ENCODE peak calls at places on chromosomes 3 and 15, in ten cellular contexts. W, Z, X, O, I, C, A, D, H and K are unnamed samples.
A peak's percentile ranks its signal among the peaks of the same experiment; 100 is the strongest.

GRCh38 chr3:113005622-113006021 is 14.8 kb downstream of the GTPBP8 start:
- DNase-seq in O (no peak), W (no peak), H (no peak), I (no peak), X (no peak), A (no peak), Z (no peak), D (no peak), C (no peak), K (no peak)

GRCh38 chr3:195251336-195252065 is 19.5 kb downstream of the XXYLT1 start:
- DNase-seq in D (no peak), W (no peak), H (no peak), A (no peak), X (no peak), O (peak; percentile 2), C (no peak), I (no peak), Z (no peak), K (no peak)

GRCh38 chr3:10428393-10429091 is 76.8 kb downstream of the ATP2B2 start:
- DNase-seq in I (no peak), W (no peak), C (peak; percentile 22), O (no peak), A (no peak), Z (no peak), D (no peak), X (no peak), H (no peak), K (no peak)

GRCh38 chr15:59189224-59189623 is 17.4 kb upstream of the LDHAL6B start:
- DNase-seq in X (no peak), O (no peak), I (no peak), H (no peak), D (no peak), A (no peak), W (no peak), C (no peak), Z (no peak), K (no peak)

GRCh38 chr15:23616536-23616935 is 31.1 kb downstream of the MAGEL2 start:
- DNase-seq in X (no peak), I (no peak), D (no peak), H (no peak), Z (no peak), C (no peak), O (no peak), W (no peak), A (no peak), K (no peak)

GRCh38 chr3:42489937-42490227 is 12.6 kb upstream of the VIPR1 start:
- DNase-seq in Z (no peak), H (no peak), O (no peak), W (no peak), I (no peak), X (no peak), D (no peak), C (no peak), A (no peak), K (no peak)

GRCh38 chr3:65473746-65474145 is 565.0 kb downstream of the MAGI1 start:
- DNase-seq in C (no peak), W (no peak), A (no peak), I (no peak), X (no peak), D (no peak), Z (no peak), H (no peak), O (no peak), K (no peak)

GRCh38 chr15:34737379-34737928 is 17.3 kb downstream of the GJD2 start:
- DNase-seq in O (peak; percentile 29), D (no peak), A (no peak), C (no peak), W (no peak), X (no peak), I (peak; percentile 35), Z (no peak), H (no peak), K (no peak)

GRCh38 chr3:32292085-32292796 is 53.8 kb downstream of the CMTM8 start:
- DNase-seq in D (no peak), Z (peak; percentile 26), X (no peak), I (no peak), O (no peak), C (no peak), W (no peak), H (no peak), A (no peak), K (no peak)

DNA sequence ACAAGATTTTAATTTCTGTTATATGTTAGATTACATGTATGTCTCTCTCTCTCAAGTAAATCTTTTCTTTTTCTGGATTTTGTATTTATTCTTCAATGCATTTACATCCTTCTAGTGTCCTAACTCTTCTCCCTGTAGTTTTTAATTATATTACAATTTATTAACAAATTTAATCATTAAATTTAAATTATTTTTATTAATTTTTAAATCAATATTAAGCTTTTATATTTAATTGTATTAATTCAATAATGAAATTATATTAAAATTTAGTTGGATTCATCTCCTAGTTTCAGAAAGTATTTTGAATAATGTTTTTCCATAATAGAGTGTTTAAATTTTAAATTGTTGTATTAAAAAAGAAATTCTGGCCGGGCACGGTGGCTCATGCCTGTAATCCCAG is 29.8 kb downstream of the MLF1 start:
- DNase-seq in Z (no peak), H (no peak), C (no peak), D (no peak), O (no peak), W (no peak), A (no peak), I (no peak), X (no peak), K (no peak)
- H3K36me3 ChIP-seq in Z (no peaks in the 10 kb centered on the region), H (no peaks in the 10 kb centered on the region), C (no peaks in the 10 kb centered on the region), D (no peaks in the 10 kb centered on the region), O (no peaks in the 10 kb centered on the region), W (no peaks in the 10 kb centered on the region), A (no peaks in the 10 kb centered on the region), I (peaks cover 78% of the 10 kb centered on the region), X (peaks cover 83% of the 10 kb centered on the region), K (no peaks in the 10 kb centered on the region)

GRCh38 chr3:52526151-52526561 is 7.5 kb downstream of the NT5DC2 start:
- DNase-seq in Z (no peak), O (no peak), I (no peak), D (no peak), X (peak; percentile 13), H (no peak), C (no peak), W (no peak), A (no peak), K (no peak)

GRCh38 chr3:52527039-52527731 is 6.5 kb downstream of the NT5DC2 start:
- DNase-seq in O (no peak), Z (peak; percentile 64), W (peak; percentile 7), A (no peak), C (no peak), H (no peak), X (peak; percentile 14), I (no peak), D (no peak), K (no peak)

GRCh38 chr3:52524752-52525661 is 8.7 kb downstream of the NT5DC2 start:
- DNase-seq in X (peak; percentile 61), H (no peak), O (peak; percentile 82), W (no peak), Z (peak; percentile 67), I (no peak), D (no peak), C (no peak), A (no peak), K (no peak)

GRCh38 chr3:52524258-52524751 is 9.4 kb downstream of the NT5DC2 start:
- DNase-seq in A (no peak), H (no peak), C (no peak), I (no peak), Z (no peak), X (peak; percentile 8), W (no peak), O (no peak), D (no peak), K (no peak)

DNA sequence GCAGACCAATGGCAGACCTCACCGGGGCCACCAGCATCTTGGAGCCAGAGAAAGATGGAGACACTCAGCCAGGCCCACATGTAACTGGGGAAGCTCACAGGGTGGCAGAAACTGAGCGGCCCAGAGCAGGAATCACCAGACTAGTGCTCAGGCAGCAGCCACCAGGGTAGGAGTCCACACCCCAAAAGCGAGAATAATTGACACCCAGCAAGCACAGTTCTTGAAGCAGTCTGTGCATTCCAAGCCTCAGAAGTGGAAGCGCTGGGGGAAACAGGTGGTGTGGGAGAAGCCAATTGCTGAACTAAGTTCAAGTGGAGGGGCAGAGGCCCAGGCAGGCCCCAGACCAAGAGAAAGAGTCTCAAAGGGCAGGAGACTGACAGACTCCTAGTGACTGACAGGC is 8.0 kb downstream of the NT5DC2 start:
- DNase-seq in Z (no peak), I (no peak), A (no peak), W (no peak), C (no peak), X (no peak), D (no peak), H (no peak), O (no peak), K (no peak)
- H3K36me3 ChIP-seq in Z (no peaks in the 10 kb centered on the region), I (peaks cover 20% of the 10 kb centered on the region), A (peaks cover 3% of the 10 kb centered on the region), W (no peaks in the 10 kb centered on the region), C (peaks cover 10% of the 10 kb centered on the region), X (peaks cover 26% of the 10 kb centered on the region), D (peaks cover 17% of the 10 kb centered on the region), H (peaks cover 25% of the 10 kb centered on the region), O (peaks cover 19% of the 10 kb centered on the region), K (peaks cover 16% of the 10 kb centered on the region)

GRCh38 chr3:28088811-28089526 is 152.4 kb upstream of the CMC1 start:
- DNase-seq in C (no peak), D (no peak), Z (no peak), A (no peak), W (no peak), I (no peak), X (no peak), H (no peak), O (no peak), K (no peak)

GRCh38 chr3:28089527-28089897 is 151.9 kb upstream of the CMC1 start:
- DNase-seq in I (no peak), A (no peak), Z (no peak), O (no peak), D (no peak), X (no peak), W (no peak), H (no peak), C (no peak), K (no peak)
- H3K36me3 ChIP-seq in I (no peaks in the 10 kb centered on the region), A (no peaks in the 10 kb centered on the region), Z (no peaks in the 10 kb centered on the region), O (no peaks in the 10 kb centered on the region), D (no peaks in the 10 kb centered on the region), X (no peaks in the 10 kb centered on the region), W (no peaks in the 10 kb centered on the region), H (no peaks in the 10 kb centered on the region), C (no peaks in the 10 kb centered on the region), K (no peaks in the 10 kb centered on the region)

GRCh38 chr15:74847462-74847861 is 4.5 kb upstream of the ULK3 start:
- DNase-seq in H (no peak), Z (peak; percentile 64), W (no peak), C (no peak), A (no peak), O (peak; percentile 51), I (no peak), D (no peak), X (peak; percentile 68), K (no peak)
- H3K36me3 ChIP-seq in H (peaks cover 1% of the 10 kb centered on the region), Z (no peaks in the 10 kb centered on the region), W (no peaks in the 10 kb centered on the region), C (no peaks in the 10 kb centered on the region), A (peaks cover 2% of the 10 kb centered on the region), O (peaks cover 52% of the 10 kb centered on the region), I (peaks cover 31% of the 10 kb centered on the region), D (peaks cover 27% of the 10 kb centered on the region), X (peaks cover 63% of the 10 kb centered on the region), K (peaks cover 39% of the 10 kb centered on the region)

GRCh38 chr3:159941043-159941994 is 47.3 kb upstream of the IL12A start:
- DNase-seq in A (no peak), C (no peak), W (no peak), D (no peak), O (no peak), Z (no peak), X (no peak), H (peak; percentile 14), I (no peak), K (no peak)
- H3K36me3 ChIP-seq in A (no peaks in the 10 kb centered on the region), C (no peaks in the 10 kb centered on the region), W (no peaks in the 10 kb centered on the region), D (no peaks in the 10 kb centered on the region), O (no peaks in the 10 kb centered on the region), Z (no peaks in the 10 kb centered on the region), X (no peaks in the 10 kb centered on the region), H (no peaks in the 10 kb centered on the region), I (no peaks in the 10 kb centered on the region), K (no peaks in the 10 kb centered on the region)